ENCODE peak calls at places on chromosomes 4 and X, in four cellular contexts. O is spleen; N is foreskin keratinocyte; Y is CD8-positive, alpha-beta T cell. K is an unnamed sample.

GRCh38 chrX:54808109-54808604 is 612 bp downstream of the MAGED2 start:
- DNase-seq in O (peak; percentile 89), N (no peak), Y (peak; percentile 55), K (peak; percentile 6)

GRCh38 chr4:8594097-8595038 is 1.8 kb downstream of the CPZ start:
- DNase-seq in O (no peak), N (no peak), Y (no peak), K (peak; percentile 62)

GRCh38 chr4:25560605-25561004 is 95.0 kb upstream of the SLC34A2 start:
- DNase-seq in O (no peak), N (no peak), Y (no peak), K (peak; percentile 55)

GRCh38 chr4:171342646-171343045 is 470.6 kb upstream of the GALNTL6 start:
- DNase-seq in O (no peak), N (no peak), Y (no peak), K (no peak)

GRCh38 chrX:20315140-20315539 is 48.4 kb upstream of the RPS6KA3 start:
- DNase-seq in O (no peak), N (peak; percentile 57), Y (no peak), K (peak; percentile 85)

GRCh38 chr4:148108776-148109175 is 333.4 kb downstream of the NR3C2 start:
- DNase-seq in O (no peak), N (no peak), Y (no peak), K (no peak)

GRCh38 chr4:115678425-115678941 is 565.1 kb upstream of the NDST4 start:
- DNase-seq in O (peak; percentile 70), N (no peak), Y (no peak), K (no peak)

GRCh38 chr4:150131581-150132228 is 53.5 kb downstream of the DCLK2 start:
- DNase-seq in O (no peak), N (no peak), Y (no peak), K (no peak)

GRCh38 chr4:151025759-151026158 is 10.7 kb upstream of the LRBA start:
- DNase-seq in O (no peak), N (no peak), Y (no peak), K (no peak)

GRCh38 chrX:10099411-10099810 is 57.4 kb upstream of the CLCN4 start:
- DNase-seq in O (no peak), N (no peak), Y (no peak), K (no peak)

GRCh38 chr4:151409470-151410313 is 716 bp downstream of the FHIP1A start:
- DNase-seq in O (peak; percentile 85), N (peak; percentile 58), Y (no peak), K (peak; percentile 86)

GRCh38 chrX:31279359-31279758 is 207.5 kb upstream of the FTHL17 start:
- DNase-seq in O (no peak), N (peak; percentile 72), Y (no peak), K (peak; percentile 90)

GRCh38 chrX:70826715-70827114 is 81.8 kb downstream of the TEX11 start:
- DNase-seq in O (no peak), N (no peak), Y (no peak), K (no peak)

GRCh38 chr4:111018231-111018630 is 395.4 kb upstream of the PITX2 start:
- DNase-seq in O (no peak), N (no peak), Y (no peak), K (no peak)

GRCh38 chr4:165299399-165300060 is 27.9 kb upstream of the MSMO1 start:
- DNase-seq in O (no peak), N (no peak), Y (no peak), K (no peak)

GRCh38 chrX:41033299-41033698 is 51.9 kb upstream of the USP9X start:
- DNase-seq in O (no peak), N (no peak), Y (no peak), K (no peak)

GRCh38 chr4:189001283-189001970 is 862.2 kb downstream of the TRIML1 start:
- DNase-seq in O (no peak), N (no peak), Y (no peak), K (no peak)

GRCh38 chr4:127622923-127623754 is 9.6 kb upstream of the INTU start:
- DNase-seq in O (peak; percentile 78), N (no peak), Y (no peak), K (peak; percentile 7)

GRCh38 chr4:84680956-84681355 is 98.0 kb downstream of the CDS1 start:
- DNase-seq in O (no peak), N (no peak), Y (no peak), K (no peak)

GRCh38 chrX:129649268-129650182 is 5.2 kb downstream of the APLN start:
- DNase-seq in O (no peak), N (no peak), Y (no peak), K (no peak)

GRCh38 chrX:129650821-129651510 is 3.8 kb downstream of the APLN start:
- DNase-seq in O (no peak), N (no peak), Y (no peak), K (no peak)

GRCh38 chrX:129651756-129652564 is 2.8 kb downstream of the APLN start:
- DNase-seq in O (no peak), N (no peak), Y (no peak), K (no peak)

GRCh38 chrX:129648514-129649267 is 6.1 kb downstream of the APLN start:
- DNase-seq in O (no peak), N (no peak), Y (no peak), K (no peak)

GRCh38 chrX:129650183-129650689 is 4.5 kb downstream of the APLN start:
- DNase-seq in O (no peak), N (no peak), Y (no peak), K (no peak)
- H3K27me3 ChIP-seq in O (no peaks in the 10 kb centered on the region), N (peaks cover 4% of the 10 kb centered on the region), Y (no peaks in the 10 kb centered on the region), K (no peaks in the 10 kb centered on the region)

GRCh38 chrX:34578237-34578636 is 78.8 kb downstream of the TMEM47 start:
- DNase-seq in O (no peak), N (no peak), Y (no peak), K (peak; percentile 28)
- TF ChIP-seq CTCF in O (peak; percentile 27), N (peak; percentile 41), Y (no peak), K (no peak)

DNA sequence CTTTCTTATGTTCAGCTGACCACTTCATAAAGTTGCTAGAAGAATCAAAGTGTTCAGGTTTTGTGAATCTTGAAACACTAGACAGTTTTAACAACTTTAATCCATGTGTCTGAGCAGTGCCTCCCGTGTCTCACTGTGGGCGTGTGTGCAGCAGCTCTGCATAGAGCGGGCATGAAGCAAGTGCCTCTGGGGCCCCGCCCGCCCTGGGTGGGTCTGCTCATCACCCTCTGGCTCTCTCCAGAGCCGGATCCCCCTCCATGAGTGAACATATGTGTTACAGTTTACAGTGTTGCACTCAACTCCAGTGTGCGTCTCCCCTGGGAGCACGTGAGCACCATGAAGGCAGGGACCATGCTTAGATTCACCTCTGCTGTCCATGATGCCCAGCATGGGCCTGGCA is 37.6 kb upstream of the CRMP1 start:
- DNase-seq in O (no peak), N (no peak), Y (no peak), K (no peak)
- H3K27me3 ChIP-seq in O (no peaks in the 10 kb centered on the region), N (no peaks in the 10 kb centered on the region), Y (no peaks in the 10 kb centered on the region), K (no peaks in the 10 kb centered on the region)

GRCh38 chrX:108590496-108590895 is 145.9 kb downstream of the IRS4 start:
- DNase-seq in O (no peak), N (no peak), Y (no peak), K (no peak)

GRCh38 chrX:108582151-108582550 is 142.5 kb downstream of the COL4A5 start:
- DNase-seq in O (no peak), N (no peak), Y (no peak), K (no peak)

GRCh38 chrX:108584617-108585211 is 145.1 kb downstream of the COL4A5 start:
- DNase-seq in O (no peak), N (no peak), Y (no peak), K (peak; percentile 14)
- TF ChIP-seq CTCF in O (no peak), N (peak; percentile 32), Y (no peak), K (peak; percentile 42)

DNA sequence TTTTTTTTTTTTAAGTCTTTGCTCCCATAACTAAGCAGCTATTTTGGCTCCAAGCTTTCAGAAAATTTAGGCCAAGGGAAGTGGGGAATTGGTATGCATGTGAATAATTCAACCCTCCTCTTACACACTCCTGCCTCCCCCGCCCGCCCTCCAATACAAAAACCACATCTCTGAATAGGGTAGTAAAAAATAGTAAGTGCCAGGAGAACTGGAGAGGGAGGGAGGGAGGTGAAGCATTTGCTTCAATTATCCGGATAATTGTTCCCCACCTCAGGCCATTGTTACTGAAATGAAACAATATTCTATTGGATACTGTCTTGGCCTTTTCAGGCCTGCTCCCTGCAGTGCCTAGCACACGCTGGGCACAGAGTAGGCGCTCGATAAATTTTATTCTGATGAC is 5.5 kb upstream of the GSX2 start:
- DNase-seq in O (no peak), N (no peak), Y (no peak), K (no peak)
- H3K27me3 ChIP-seq in O (peaks cover 84% of the 10 kb centered on the region), N (peaks cover 76% of the 10 kb centered on the region), Y (peaks cover 39% of the 10 kb centered on the region), K (peaks cover 47% of the 10 kb centered on the region)

GRCh38 chr4:41060352-41061318 is 153.7 kb downstream of the APBB2 start:
- DNase-seq in O (no peak), N (no peak), Y (no peak), K (no peak)
- TF ChIP-seq CTCF in O (no peak), N (no peak), Y (no peak), K (no peak)